ENCODE peak calls at places on chromosomes 6 and 20, in five cellular contexts. Y is iris pigment epithelial cell; I is retinal pigment epithelial cell; O is stimulated activated CD4-positive, alpha-beta T cell treated with anti-CD3 and anti-CD28 coated beads, Interleukin-1b, Interleukin-23, amount 100 ng/mL, for 4 hours; L is GM19239. R is an unnamed sample.

GRCh38 chr6:37314803-37315515 is 38.8 kb upstream of the RNF8 start:
- DNase-seq in Y (peak; percentile 70), L (peak; percentile 35), O (no peak), I (no peak), R (no peak)

GRCh38 chr6:149035806-149036205 is 281.7 kb upstream of the TAB2 start:
- DNase-seq in O (no peak), L (no peak), I (no peak), Y (no peak), R (no peak)

GRCh38 chr6:38080889-38081288 is 261.4 kb downstream of the ZFAND3 start:
- DNase-seq in O (no peak), L (no peak), Y (peak; percentile 30), I (no peak), R (no peak)

GRCh38 chr20:20593447-20594170 is 118.8 kb downstream of the RALGAPA2 start:
- DNase-seq in L (peak; percentile 16), Y (peak; percentile 56), O (no peak), I (no peak), R (no peak)

GRCh38 chr6:114514153-114514552 is 171.3 kb upstream of the HS3ST5 start:
- DNase-seq in L (no peak), O (no peak), Y (no peak), I (no peak), R (no peak)

GRCh38 chr6:14915888-14916832 is 329.7 kb upstream of the JARID2 start:
- DNase-seq in L (no peak), Y (no peak), O (no peak), I (no peak), R (no peak)

GRCh38 chr6:167679791-167680604 is 146.7 kb upstream of the AFDN start:
- DNase-seq in L (no peak), O (no peak), Y (no peak), I (no peak), R (no peak)

GRCh38 chr20:3784863-3785239 is 1.7 kb downstream of the CENPB start:
- DNase-seq in I (no peak), Y (no peak), O (no peak), L (no peak), R (no peak)

GRCh38 chr6:148164645-148165044 is 178.0 kb upstream of the SASH1 start:
- DNase-seq in L (no peak), O (no peak), I (no peak), Y (no peak), R (no peak)

GRCh38 chr6:168719901-168720300 is 278.9 kb downstream of the SMOC2 start:
- DNase-seq in I (no peak), L (no peak), Y (no peak), O (no peak), R (no peak)

GRCh38 chr6:148509789-148510581 is 167.3 kb downstream of the SASH1 start:
- DNase-seq in I (peak; percentile 91), Y (peak; percentile 96), O (no peak), L (peak; percentile 20), R (no peak)

GRCh38 chr6:107704377-107705013 is 119.6 kb downstream of the SCML4 start:
- DNase-seq in O (peak; percentile 45), Y (peak; percentile 30), I (no peak), L (peak; percentile 13), R (no peak)

GRCh38 chr6:112957526-112957916 is 610.4 kb downstream of the RFPL4B start:
- DNase-seq in I (no peak), O (no peak), Y (no peak), L (no peak), R (no peak)

GRCh38 chr6:15341311-15341710 is 95.4 kb downstream of the JARID2 start:
- DNase-seq in I (no peak), O (no peak), Y (peak; percentile 51), L (no peak), R (no peak)

GRCh38 chr20:54254596-54254995 is 46.7 kb downstream of the PFDN4 start:
- DNase-seq in O (no peak), Y (peak; percentile 41), L (no peak), I (no peak), R (no peak)

GRCh38 chr6:97697450-97697849 is 414.4 kb upstream of the MMS22L start:
- DNase-seq in I (peak; percentile 86), O (no peak), L (no peak), Y (peak; percentile 84), R (no peak)

GRCh38 chr6:122696079-122696478 is 83.4 kb upstream of the FABP7 start:
- DNase-seq in O (no peak), Y (peak; percentile 81), L (no peak), I (peak; percentile 34), R (no peak)

GRCh38 chr6:166486536-166486880 is 100.0 kb downstream of the RAMACL start:
- DNase-seq in I (no peak), O (no peak), L (no peak), Y (no peak), R (no peak)

GRCh38 chr20:58531063-58531462 is 15.9 kb upstream of the APCDD1L start:
- DNase-seq in O (no peak), Y (no peak), L (no peak), I (no peak), R (no peak)

GRCh38 chr20:23143098-23143497 is 57.0 kb upstream of the CD93 start:
- DNase-seq in Y (peak; percentile 85), I (peak; percentile 57), O (no peak), L (no peak), R (no peak)

GRCh38 chr6:30441171-30441570 is 48.1 kb upstream of the HLA-E start:
- DNase-seq in O (no peak), I (no peak), L (no peak), Y (no peak), R (no peak)

GRCh38 chr6:111157412-111157811 is 70.1 kb downstream of the SLC16A10 start:
- DNase-seq in O (no peak), Y (no peak), L (no peak), I (no peak), R (no peak)

GRCh38 chr20:13877789-13878188 is 93.0 kb downstream of the NDUFAF5 start:
- DNase-seq in I (no peak), L (no peak), O (no peak), Y (no peak), R (no peak)

GRCh38 chr6:22657341-22657985 is 88.1 kb downstream of the HDGFL1 start:
- DNase-seq in I (no peak), O (no peak), L (no peak), Y (no peak), R (no peak)

GRCh38 chr20:13105864-13106457 is 97.2 kb downstream of the SPTLC3 start:
- DNase-seq in I (no peak), O (no peak), L (no peak), Y (peak; percentile 36), R (no peak)

GRCh38 chr6:166785131-166785530 is 158.1 kb upstream of the RPS6KA2 start:
- DNase-seq in O (no peak), L (no peak), Y (no peak), I (no peak), R (no peak)

GRCh38 chr6:157461000-157461915 is 80.3 kb downstream of the ZDHHC14 start:
- DNase-seq in Y (peak; percentile 60), L (peak; percentile 19), O (no peak), I (no peak), R (peak; percentile 37)

GRCh38 chr6:32895006-32895345 is 41.0 kb downstream of the PSMB9 start:
- DNase-seq in I (no peak), L (no peak), O (no peak), Y (no peak), R (no peak)

GRCh38 chr20:51457281-51457932 is 85.1 kb downstream of the NFATC2 start:
- DNase-seq in L (no peak), O (no peak), Y (peak; percentile 79), I (no peak), R (no peak)

GRCh38 chr20:50728981-50729874 is 2.2 kb upstream of the PARD6B start:
- DNase-seq in O (no peak), I (no peak), L (no peak), Y (no peak), R (no peak)

GRCh38 chr6:170358496-170358895 is 51.9 kb downstream of the FAM120B start:
- DNase-seq in L (no peak), O (no peak), Y (no peak), I (no peak), R (no peak)

GRCh38 chr6:7730411-7730810 is 4.5 kb downstream of the BMP6 start:
- DNase-seq in O (no peak), I (no peak), Y (peak; percentile 62), L (no peak), R (no peak)

GRCh38 chr20:44622501-44623270 is 28.8 kb downstream of the ADA start:
- DNase-seq in Y (no peak), I (no peak), O (no peak), L (no peak), R (no peak)

GRCh38 chr20:63054695-63055240 is 48.0 kb upstream of the BHLHE23 start:
- DNase-seq in L (no peak), I (no peak), O (no peak), Y (no peak), R (no peak)

GRCh38 chr20:57882451-57883161 is 172.8 kb upstream of the PMEPA1 start:
- DNase-seq in I (no peak), O (no peak), L (no peak), Y (no peak), R (no peak)

GRCh38 chr6:143528164-143528811 is 16.8 kb upstream of the FUCA2 start:
- DNase-seq in Y (no peak), L (no peak), I (no peak), O (no peak), R (no peak)

GRCh38 chr6:82227770-82228169 is 19.8 kb downstream of the IBTK start:
- DNase-seq in Y (no peak), O (no peak), L (no peak), I (no peak), R (no peak)

GRCh38 chr6:84892666-84893065 is 128.3 kb upstream of the TBX18 start:
- DNase-seq in I (no peak), L (no peak), Y (peak; percentile 70), O (no peak), R (no peak)

R was measured in activated T-helper 9 cell treated with anti-CD3 and anti-CD28 coated beads, Interleukin-2, amount 50 U/mL, for 16 hours.